ENCODE peak calls at places on chromosomes 3 and 15, in eight cellular contexts. S is stomach, R is transverse colon, Q is endothelial cell of umbilical vein, H is GM23338, B is Panc1, J is breast epithelium, T is suprapubic skin. E is an unnamed sample.

GRCh38 chr3:9966841-9967240 is 14.6 kb upstream of the PRRT3 start:
- DNase-seq in S (no peak), R (no peak), Q (no peak), H (no peak), B (no peak), J (no peak), T (no peak), E (no peak)

GRCh38 chr15:26069204-26069603 is 206.1 kb upstream of the ATP10A start:
- DNase-seq in S (no peak), R (no peak), Q (no peak), H (no peak), B (no peak), J (no peak), T (no peak), E (no peak)

GRCh38 chr3:127938800-127939199 is 23.8 kb downstream of the KBTBD12 start:
- DNase-seq in S (no peak), R (no peak), Q (no peak), H (no peak), B (no peak), J (no peak), T (no peak), E (no peak)

GRCh38 chr3:196554205-196554604 is 14.1 kb downstream of the WDR53 start:
- DNase-seq in S (no peak), R (no peak), Q (no peak), H (no peak), B (no peak), J (no peak), T (no peak), E (no peak)

GRCh38 chr3:56355570-56356185 is 112.6 kb downstream of the ERC2 start:
- DNase-seq in S (no peak), R (no peak), Q (peak; percentile 8), H (peak; percentile 27), B (no peak), J (no peak), T (no peak), E (no peak)

GRCh38 chr3:195270350-195271115 is 426 bp downstream of the XXYLT1 start:
- DNase-seq in S (no peak), R (peak; percentile 79), Q (peak; percentile 86), H (peak; percentile 80), B (no peak), J (no peak), T (no peak), E (peak; percentile 55)

GRCh38 chr15:84023636-84024035 is 211.9 kb upstream of the GOLGA6L4 start:
- DNase-seq in S (no peak), R (peak; percentile 15), Q (no peak), H (peak; percentile 70), B (no peak), J (no peak), T (no peak), E (peak; percentile 24)

GRCh38 chr3:148789156-148789555 is 38.5 kb upstream of the CPB1 start:
- DNase-seq in S (no peak), R (no peak), Q (no peak), H (peak; percentile 48), B (no peak), J (no peak), T (no peak), E (no peak)

GRCh38 chr3:78812166-78812565 is 955.6 kb downstream of the ROBO1 start:
- DNase-seq in S (no peak), R (no peak), Q (no peak), H (no peak), B (no peak), J (no peak), T (no peak), E (no peak)

GRCh38 chr3:32296251-32297204 is 58.0 kb downstream of the CMTM8 start:
- DNase-seq in S (peak; percentile 65), R (peak; percentile 63), Q (peak; percentile 68), H (peak; percentile 86), B (peak; percentile 43), J (peak; percentile 44), T (no peak), E (peak; percentile 40)

GRCh38 chr15:41930221-41930866 is 36.5 kb upstream of the SPTBN5 start:
- DNase-seq in S (no peak), R (peak; percentile 73), Q (peak; percentile 80), H (no peak), B (peak; percentile 94), J (no peak), T (no peak), E (no peak)

GRCh38 chr15:38896652-38897051 is 332.0 kb upstream of the RASGRP1 start:
- DNase-seq in S (no peak), R (no peak), Q (no peak), H (no peak), B (no peak), J (no peak), T (no peak), E (no peak)

GRCh38 chr3:149579838-149580542 is 77.8 kb downstream of the WWTR1 start:
- DNase-seq in S (no peak), R (no peak), Q (peak; percentile 71), H (no peak), B (peak; percentile 91), J (no peak), T (no peak), E (no peak)

GRCh38 chr3:46695177-46695961 is 1.9 kb upstream of the ALS2CL start:
- DNase-seq in S (peak; percentile 39), R (peak; percentile 35), Q (peak; percentile 86), H (peak; percentile 88), B (no peak), J (no peak), T (no peak), E (no peak)

GRCh38 chr3:121969631-121970030 is 52.4 kb downstream of the ILDR1 start:
- DNase-seq in S (no peak), R (no peak), Q (no peak), H (no peak), B (no peak), J (no peak), T (no peak), E (no peak)

GRCh38 chr3:173111321-173111720 is 29.7 kb downstream of the SPATA16 start:
- DNase-seq in S (no peak), R (no peak), Q (no peak), H (peak; percentile 63), B (no peak), J (no peak), T (no peak), E (no peak)

GRCh38 chr3:129277829-129278271 is 820 bp upstream of the HMCES start:
- DNase-seq in S (no peak), R (peak; percentile 19), Q (peak; percentile 12), H (peak; percentile 53), B (no peak), J (no peak), T (no peak), E (no peak)

GRCh38 chr3:15288331-15288726 is 44.1 kb downstream of the SH3BP5 start:
- DNase-seq in S (no peak), R (no peak), Q (no peak), H (no peak), B (no peak), J (no peak), T (no peak), E (no peak)
- H3K4me1 ChIP-seq in S (peaks cover 17% of the 10 kb centered on the region), R (peaks cover 15% of the 10 kb centered on the region), Q (peaks cover 26% of the 10 kb centered on the region), H (peaks cover 3% of the 10 kb centered on the region), B (no peaks in the 10 kb centered on the region), J (peaks cover 15% of the 10 kb centered on the region), T (peaks cover 49% of the 10 kb centered on the region), E (no peaks in the 10 kb centered on the region)

DNA sequence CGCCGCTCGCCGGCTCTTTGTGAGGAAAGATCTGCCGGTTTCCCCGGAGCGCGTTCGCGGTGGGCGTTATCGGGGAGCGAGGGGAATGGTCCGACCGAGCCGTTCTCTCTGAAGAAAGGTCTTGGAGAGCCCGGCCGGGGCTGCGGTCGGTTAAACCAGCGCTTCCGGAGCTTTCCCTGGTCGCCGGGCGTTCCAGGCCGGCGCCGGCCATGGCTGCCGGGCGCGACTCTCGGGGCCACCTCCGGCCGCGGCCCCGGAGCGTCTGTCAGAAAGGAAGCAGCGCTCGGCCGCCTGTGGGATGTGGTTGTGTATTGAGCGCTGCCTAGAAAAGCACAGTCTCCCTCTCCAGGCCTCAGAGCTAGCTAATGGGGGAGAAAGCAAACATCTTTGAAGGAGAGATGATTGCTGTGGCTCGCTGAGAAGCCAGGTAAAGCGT is 731 bp downstream of the FYTTD1 start:
- DNase-seq in S (peak; percentile 72), R (peak; percentile 74), Q (peak; percentile 76), H (peak; percentile 83), B (no peak), J (peak; percentile 55), T (peak; percentile 84), E (peak; percentile 51)
- TF ChIP-seq POLR2AphosphoS5 in S (peak; percentile 35), R (peak; percentile 53), Q (no peak), H (no peak), B (no peak), J (no peak), T (no peak), E (no peak)

GRCh38 chr15:51171578-51171932 is 76.8 kb upstream of the TNFAIP8L3 start:
- DNase-seq in S (no peak), R (no peak), Q (no peak), H (no peak), B (no peak), J (no peak), T (no peak), E (no peak)
- H3K27ac ChIP-seq in S (no peak overlapping the region), R (no peak overlapping the region), Q (no peak overlapping the region), H (no peak overlapping the region), B (no peak overlapping the region), J (no peak overlapping the region), T (no peak overlapping the region), E (no peak overlapping the region)

DNA sequence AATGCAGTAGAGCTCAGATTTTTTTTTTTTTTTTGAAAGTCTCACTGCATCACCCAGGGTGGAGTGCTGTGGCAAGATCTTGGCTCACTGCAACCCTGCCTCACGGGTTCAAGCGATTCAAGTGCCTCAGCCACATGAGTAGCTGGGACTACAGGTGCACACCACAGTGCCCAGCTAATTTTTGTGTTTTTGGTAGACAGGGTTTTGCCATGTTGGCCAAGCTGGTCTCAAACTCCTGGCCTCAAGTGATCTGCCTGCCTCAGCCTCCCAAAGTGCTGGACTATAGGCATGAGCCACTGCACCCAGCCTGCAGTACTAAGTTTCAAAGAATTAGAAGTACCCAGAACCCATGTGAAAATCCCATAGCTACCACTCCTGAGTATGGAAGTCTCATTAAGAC is 14.5 kb downstream of the TRIM59 start:
- DNase-seq in S (no peak), R (no peak), Q (no peak), H (no peak), B (no peak), J (no peak), T (no peak), E (no peak)
- H3K4me1 ChIP-seq in S (no peaks in the 10 kb centered on the region), R (no peaks in the 10 kb centered on the region), Q (no peaks in the 10 kb centered on the region), H (no peaks in the 10 kb centered on the region), B (no peaks in the 10 kb centered on the region), J (no peaks in the 10 kb centered on the region), T (no peaks in the 10 kb centered on the region), E (no peaks in the 10 kb centered on the region)

DNA sequence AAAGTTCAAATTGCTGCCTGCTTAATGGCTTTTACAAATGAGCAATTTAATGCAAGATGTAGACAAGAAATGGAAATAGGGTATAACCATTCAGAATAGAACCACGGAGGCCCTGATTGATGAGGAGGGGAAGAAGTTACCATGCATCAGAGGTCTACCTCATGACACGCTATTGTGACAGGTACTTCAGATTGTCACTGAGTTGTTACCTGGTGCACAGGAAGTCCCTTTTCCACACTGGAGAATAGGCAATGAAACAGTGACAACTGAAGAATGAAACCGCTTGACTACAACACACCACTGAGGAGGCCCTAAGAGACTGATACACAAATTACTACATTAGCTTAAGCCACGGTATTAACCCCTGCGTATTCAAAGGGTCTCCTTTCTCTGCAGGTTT is 251.2 kb downstream of the RYR3 start:
- DNase-seq in S (no peak), R (no peak), Q (no peak), H (no peak), B (no peak), J (no peak), T (no peak), E (no peak)
- TF ChIP-seq POLR2AphosphoS5 in S (no peak), R (no peak), Q (no peak), H (no peak), B (no peak), J (no peak), T (no peak), E (no peak)

GRCh38 chr3:35789039-35789438 is 149.7 kb downstream of the ARPP21 start:
- DNase-seq in S (no peak), R (no peak), Q (no peak), H (no peak), B (no peak), J (no peak), T (no peak), E (no peak)
- H3K27ac ChIP-seq in S (no peak overlapping the region), R (no peak overlapping the region), Q (no peak overlapping the region), H (no peak overlapping the region), B (no peak overlapping the region), J (no peak overlapping the region), T (no peak overlapping the region), E (no peak overlapping the region)